ENCODE peak calls at places on chromosomes 1 and 21, in four cellular contexts. M, Z, C and I are unnamed samples.

GRCh38 chr1:183165456-183165855 is 20.6 kb upstream of the LAMC2 start:
- DNase-seq in M (peak; percentile 34), Z (no peak), C (no peak), I (peak; percentile 60)

GRCh38 chr1:41783189-41783639 is 135.5 kb downstream of the HIVEP3 start:
- DNase-seq in M (peak; percentile 89), Z (no peak), C (no peak), I (peak; percentile 91)

GRCh38 chr1:221097479-221098281 is 218.4 kb downstream of the HLX start:
- DNase-seq in M (peak; percentile 97), Z (no peak), C (no peak), I (no peak)

GRCh38 chr21:41634858-41635257 is 126.9 kb upstream of the TMPRSS2 start:
- DNase-seq in M (peak; percentile 58), Z (no peak), C (no peak), I (no peak)

GRCh38 chr1:67704351-67704750 is 19.4 kb downstream of the GADD45A start:
- DNase-seq in M (no peak), Z (no peak), C (no peak), I (no peak)

GRCh38 chr1:214102907-214103306 is 115.1 kb downstream of the PROX1 start:
- DNase-seq in M (peak; percentile 92), Z (no peak), C (no peak), I (no peak)

GRCh38 chr1:110384581-110385321 is 6.1 kb downstream of the SLC16A4 start:
- DNase-seq in M (no peak), Z (no peak), C (no peak), I (no peak)

GRCh38 chr1:115624859-115625258 is 16.9 kb upstream of the VANGL1 start:
- DNase-seq in M (no peak), Z (no peak), C (no peak), I (no peak)

GRCh38 chr1:154407021-154407865 is 2.1 kb downstream of the IL6R start:
- DNase-seq in M (no peak), Z (no peak), C (no peak), I (no peak)

GRCh38 chr1:19815801-19816736 is 986 bp upstream of the RNF186 start:
- DNase-seq in M (no peak), Z (no peak), C (no peak), I (no peak)

GRCh38 chr1:8736927-8737326 is 80.5 kb downstream of the RERE start:
- DNase-seq in M (peak; percentile 36), Z (no peak), C (no peak), I (no peak)

GRCh38 chr21:45072166-45072962 is 2.0 kb upstream of the ADARB1 start:
- DNase-seq in M (no peak), Z (no peak), C (no peak), I (no peak)

GRCh38 chr1:182003953-182004586 is 57.4 kb downstream of the ZNF648 start:
- DNase-seq in M (no peak), Z (no peak), C (no peak), I (no peak)

GRCh38 chr1:204828352-204828850 is 42.3 kb upstream of the NFASC start:
- DNase-seq in M (peak; percentile 67), Z (peak; percentile 93), C (no peak), I (peak; percentile 63)

GRCh38 chr1:1306070-1306660 is 1.6 kb downstream of the ACAP3 start:
- DNase-seq in M (no peak), Z (no peak), C (no peak), I (peak; percentile 67)

GRCh38 chr1:240758296-240758695 is 146.3 kb upstream of the GREM2 start:
- DNase-seq in M (no peak), Z (no peak), C (no peak), I (no peak)

GRCh38 chr1:227734546-227734857 is 600 bp downstream of the JMJD4 start:
- DNase-seq in M (no peak), Z (no peak), C (no peak), I (peak; percentile 19)

GRCh38 chr1:84619383-84620093 is 45.3 kb upstream of the CTBS start:
- DNase-seq in M (peak; percentile 91), Z (no peak), C (peak; percentile 24), I (peak; percentile 71)

GRCh38 chr1:229159668-229160544 is 111.0 kb upstream of the RAB4A start:
- DNase-seq in M (no peak), Z (no peak), C (no peak), I (no peak)

GRCh38 chr1:208190784-208191183 is 53.4 kb downstream of the PLXNA2 start:
- DNase-seq in M (no peak), Z (no peak), C (no peak), I (no peak)

GRCh38 chr1:60765204-60765603 is 317.2 kb upstream of the NFIA start:
- DNase-seq in M (peak; percentile 11), Z (no peak), C (peak; percentile 24), I (peak; percentile 52)

GRCh38 chr1:182166750-182167149 is 105.2 kb upstream of the ZNF648 start:
- DNase-seq in M (no peak), Z (no peak), C (no peak), I (no peak)

GRCh38 chr1:70819231-70819630 is 228.4 kb downstream of the PTGER3 start:
- DNase-seq in M (no peak), Z (no peak), C (no peak), I (peak; percentile 24)

DNA sequence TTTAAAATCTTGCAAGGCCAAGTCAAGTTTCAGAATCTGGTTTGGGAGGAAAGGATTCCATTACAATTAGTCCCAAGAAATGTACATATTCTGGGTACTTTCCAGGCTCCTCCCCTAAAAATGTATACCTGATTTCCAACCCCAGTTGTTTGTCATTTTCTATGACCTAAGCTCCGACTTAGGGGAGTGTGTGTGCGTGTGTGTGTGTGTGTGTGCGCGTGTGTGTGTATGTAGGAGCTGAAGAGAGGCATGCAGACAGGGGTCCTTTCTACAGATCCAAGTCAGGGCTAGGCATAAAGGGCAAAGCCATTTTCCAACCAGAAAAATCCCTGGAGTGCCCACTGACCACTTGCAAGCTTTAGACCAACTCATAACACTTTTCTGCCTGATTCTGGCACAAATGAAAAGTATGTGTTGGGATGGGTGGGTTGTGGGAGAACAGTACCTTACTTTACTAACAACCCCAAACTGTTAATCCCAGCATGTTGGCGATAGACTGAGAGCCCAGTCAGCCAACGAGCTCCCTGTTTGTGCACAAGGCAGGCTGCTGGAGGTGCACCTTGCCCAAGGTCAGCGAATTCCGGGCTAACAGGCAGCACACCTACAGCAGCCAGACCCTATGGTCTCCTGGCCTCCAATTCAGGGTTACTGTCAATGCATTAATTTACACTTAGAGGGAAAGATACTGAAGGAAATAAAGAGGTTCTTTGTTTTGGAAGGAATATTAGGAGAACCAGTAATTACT is 1.7 kb downstream of the TRABD2B start:
- DNase-seq in M (no peak), Z (no peak), C (no peak), I (no peak)
- H3K27ac ChIP-seq in M (no peak overlapping the region), Z (no peak overlapping the region), C (no peak overlapping the region), I (no peak overlapping the region)

GRCh38 chr1:24318988-24319863 is at the start of gene GRHL3:
- DNase-seq in M (peak; percentile 35), Z (peak; percentile 86), C (no peak), I (no peak)
- TF ChIP-seq EZH2 in M (no peak), Z (no peak), C (no peak), I (no peak)

DNA sequence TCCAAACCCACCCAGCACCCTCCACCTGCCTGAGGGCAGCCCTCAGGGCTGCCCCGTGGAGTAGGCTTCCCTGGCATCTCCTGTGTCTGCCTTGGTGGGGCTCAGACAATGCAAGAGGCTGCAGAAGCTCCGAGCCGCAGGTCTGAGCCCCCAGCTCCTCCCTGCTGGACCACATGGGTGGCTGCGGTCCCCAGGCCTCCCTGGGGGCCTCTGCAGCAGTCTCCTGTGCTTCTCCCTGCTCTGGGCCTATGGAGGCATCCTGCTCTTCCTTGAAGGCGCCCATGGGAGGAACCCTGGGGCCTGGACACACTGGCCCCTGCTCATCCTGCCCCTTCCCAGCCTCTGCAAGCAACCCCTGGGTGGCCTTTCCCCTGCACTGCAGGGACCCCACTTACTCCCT is 86.1 kb upstream of the ACTRT2 start:
- DNase-seq in M (no peak), Z (no peak), C (no peak), I (no peak)
- H3K9me3 ChIP-seq in M (peaks cover 4% of the 10 kb centered on the region), Z (peaks cover 87% of the 10 kb centered on the region), C (no peaks in the 10 kb centered on the region), I (no peaks in the 10 kb centered on the region)

DNA sequence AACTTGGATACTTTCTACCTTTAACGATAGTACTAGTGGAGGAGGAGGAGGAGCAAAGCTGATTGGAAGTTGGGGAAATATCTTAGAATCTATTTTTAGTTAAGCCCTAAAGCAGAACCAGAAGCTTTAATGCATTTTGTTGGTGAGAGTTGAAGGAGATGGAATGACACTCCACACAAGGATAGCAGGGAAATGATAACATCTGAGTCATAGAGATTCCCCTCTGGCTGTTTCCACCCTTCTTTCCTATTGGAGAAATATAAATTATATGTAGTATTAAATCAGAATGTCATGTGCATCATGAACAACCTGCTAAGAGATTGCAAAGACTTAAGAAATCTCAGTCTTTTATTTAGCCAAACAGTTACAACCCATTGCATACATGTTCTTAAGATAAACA is 1357.7 kb downstream of the NCAM2 start:
- DNase-seq in M (no peak), Z (no peak), C (no peak), I (no peak)
- H3K27ac ChIP-seq in M (no peak overlapping the region), Z (no peak overlapping the region), C (no peak overlapping the region), I (no peak overlapping the region)

DNA sequence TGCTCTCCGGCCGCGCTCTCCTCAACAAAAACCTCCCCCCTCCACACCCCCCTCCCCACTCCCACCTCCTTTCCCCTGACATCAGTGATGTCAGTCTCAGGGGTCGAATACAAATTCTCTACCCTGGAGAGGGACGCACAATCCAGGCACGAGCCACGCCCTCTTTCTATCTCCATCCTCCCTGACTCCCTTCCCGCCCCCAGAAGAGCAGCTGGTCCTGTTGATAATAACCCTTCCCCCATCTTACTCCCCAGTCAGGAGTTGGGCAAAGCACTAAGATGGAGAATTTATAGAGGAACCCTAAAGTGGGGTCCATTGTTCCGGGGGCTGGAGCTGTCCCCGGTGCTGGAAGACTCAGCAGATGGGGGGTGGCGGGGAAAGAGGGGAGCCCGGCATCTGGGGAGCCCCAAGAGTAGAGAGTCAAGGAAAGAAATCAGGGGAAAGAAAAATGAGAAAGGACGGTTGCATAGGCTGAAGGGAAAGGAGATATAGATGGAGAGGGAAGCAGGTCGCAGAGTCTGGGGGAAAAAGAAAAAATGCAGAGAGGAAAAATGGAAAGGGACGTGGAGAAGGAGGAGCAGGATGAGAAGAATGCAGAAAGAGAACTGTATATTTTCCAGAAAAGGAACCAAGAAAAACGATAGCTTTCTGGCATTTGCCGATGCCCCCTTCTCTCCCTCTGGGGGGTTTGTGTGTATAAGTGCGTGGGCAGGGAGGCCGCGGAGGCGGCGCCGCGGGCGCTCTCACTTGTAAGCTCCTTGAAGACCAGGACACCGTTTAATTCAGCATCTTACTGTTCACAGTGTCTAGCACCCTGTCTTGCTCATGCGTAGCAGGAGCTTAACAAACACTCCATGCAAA is at the start of gene CELF3:
- DNase-seq in M (peak; percentile 25), Z (peak; percentile 81), C (no peak), I (peak; percentile 64)
- TF ChIP-seq EZH2 in M (peak; percentile 58), Z (no peak), C (no peak), I (no peak)

GRCh38 chr1:43149889-43150288 is 22.2 kb downstream of the EBNA1BP2 start:
- DNase-seq in M (no peak), Z (no peak), C (no peak), I (no peak)
- H3K9me3 ChIP-seq in M (no peaks in the 10 kb centered on the region), Z (no peaks in the 10 kb centered on the region), C (no peaks in the 10 kb centered on the region), I (no peaks in the 10 kb centered on the region)

DNA sequence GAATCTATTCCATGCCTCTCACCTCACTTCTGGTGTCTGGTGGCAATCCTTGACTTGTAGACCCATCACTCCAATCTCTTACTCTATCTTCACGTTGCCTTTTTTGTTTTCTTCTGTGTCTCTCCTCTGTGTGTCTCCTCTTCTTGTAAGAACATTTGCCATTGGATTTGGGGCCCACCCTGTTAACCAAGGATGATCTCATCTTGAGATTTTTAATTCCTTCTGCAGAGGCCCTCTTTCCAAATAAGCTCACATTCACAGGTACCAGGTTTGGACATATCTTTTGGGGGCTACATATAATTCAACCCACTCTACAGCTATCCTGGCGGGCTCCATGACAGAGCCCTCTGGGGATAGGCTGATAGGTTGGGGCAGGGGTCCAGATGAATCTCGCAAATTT is 55.8 kb downstream of the UBE2T start:
- DNase-seq in M (no peak), Z (no peak), C (no peak), I (no peak)
- H3K27ac ChIP-seq in M (no peak overlapping the region), Z (no peak overlapping the region), C (no peak overlapping the region), I (no peak overlapping the region)